ENCODE peak calls at places on chromosomes 2 and 18, in eight cellular contexts. One of them, this sample, is unnamed.

GRCh38 chr2:3107567-3107966 is 270.1 kb downstream of the EIPR1 start:
- DNase-seq in GM12864: no peak
- DNase-seq in hepatocyte: no peak
- DNase-seq in thyroid gland: no peak
- DNase-seq in A549: no peak
- DNase-seq in Calu3: no peak
- DNase-seq in right lobe of liver: no peak
- DNase-seq in foreskin fibroblast: no peak
- DNase-seq in this sample: no peak

GRCh38 chr2:177921726-177922125 is 150.9 kb downstream of the PDE11A start:
- DNase-seq in foreskin fibroblast: no peak
- DNase-seq in thyroid gland: no peak
- DNase-seq in A549: no peak
- DNase-seq in Calu3: no peak
- DNase-seq in GM12864: no peak
- DNase-seq in hepatocyte: no peak
- DNase-seq in right lobe of liver: no peak
- DNase-seq in this sample: no peak

GRCh38 chr2:96306370-96306769 is 1.0 kb upstream of the SNRNP200 start:
- DNase-seq in thyroid gland: no peak
- DNase-seq in foreskin fibroblast: no peak
- DNase-seq in GM12864: no peak
- DNase-seq in A549: no peak
- DNase-seq in hepatocyte: no peak
- DNase-seq in Calu3: no peak
- DNase-seq in right lobe of liver: no peak
- DNase-seq in this sample: no peak

GRCh38 chr18:41576643-41577042 is 378.4 kb upstream of the PIK3C3 start:
- DNase-seq in GM12864: no peak
- DNase-seq in Calu3: no peak
- DNase-seq in thyroid gland: no peak
- DNase-seq in A549: no peak
- DNase-seq in right lobe of liver: no peak
- DNase-seq in foreskin fibroblast: no peak
- DNase-seq in hepatocyte: no peak
- DNase-seq in this sample: no peak

GRCh38 chr18:58911241-58911640 is 46.6 kb downstream of the ZNF532 start:
- DNase-seq in GM12864: no peak
- DNase-seq in right lobe of liver: no peak
- DNase-seq in hepatocyte: no peak
- DNase-seq in thyroid gland: no peak
- DNase-seq in foreskin fibroblast: peak
- DNase-seq in A549: no peak
- DNase-seq in Calu3: no peak
- DNase-seq in this sample: no peak

GRCh38 chr18:75170022-75170789 is 38.7 kb downstream of the PTGR3 start:
- DNase-seq in foreskin fibroblast: no peak
- DNase-seq in right lobe of liver: no peak
- DNase-seq in hepatocyte: no peak
- DNase-seq in Calu3: no peak
- DNase-seq in A549: no peak
- DNase-seq in GM12864: no peak
- DNase-seq in thyroid gland: no peak
- DNase-seq in this sample: no peak

GRCh38 chr2:172333206-172333605 is 94.2 kb upstream of the ITGA6 start:
- DNase-seq in right lobe of liver: no peak
- DNase-seq in thyroid gland: peak
- DNase-seq in hepatocyte: no peak
- DNase-seq in foreskin fibroblast: no peak
- DNase-seq in Calu3: no peak
- DNase-seq in A549: no peak
- DNase-seq in GM12864: no peak
- DNase-seq in this sample: no peak

GRCh38 chr2:31937741-31938140 is 73.1 kb downstream of the MEMO1 start:
- DNase-seq in hepatocyte: no peak
- DNase-seq in foreskin fibroblast: no peak
- DNase-seq in right lobe of liver: no peak
- DNase-seq in GM12864: no peak
- DNase-seq in Calu3: no peak
- DNase-seq in thyroid gland: no peak
- DNase-seq in A549: no peak
- DNase-seq in this sample: no peak

GRCh38 chr2:9235388-9236344 is 29.1 kb downstream of the ASAP2 start:
- DNase-seq in A549: no peak
- DNase-seq in foreskin fibroblast: peak
- DNase-seq in right lobe of liver: no peak
- DNase-seq in thyroid gland: no peak
- DNase-seq in Calu3: peak
- DNase-seq in GM12864: no peak
- DNase-seq in hepatocyte: peak
- DNase-seq in this sample: no peak

GRCh38 chr2:40450066-40450841 is 1.6 kb downstream of the SLC8A1 start:
- DNase-seq in hepatocyte: no peak
- DNase-seq in thyroid gland: no peak
- DNase-seq in A549: no peak
- DNase-seq in right lobe of liver: no peak
- DNase-seq in Calu3: no peak
- DNase-seq in GM12864: no peak
- DNase-seq in foreskin fibroblast: no peak
- DNase-seq in this sample: no peak

GRCh38 chr2:240892925-240893324 is 3.0 kb downstream of the MAB21L4 start:
- DNase-seq in foreskin fibroblast: no peak
- DNase-seq in Calu3: no peak
- DNase-seq in thyroid gland: no peak
- DNase-seq in right lobe of liver: peak
- DNase-seq in GM12864: no peak
- DNase-seq in hepatocyte: no peak
- DNase-seq in A549: no peak
- DNase-seq in this sample: no peak

GRCh38 chr18:79458131-79458838 is 62.6 kb downstream of the NFATC1 start:
- DNase-seq in GM12864: no peak
- DNase-seq in Calu3: peak
- DNase-seq in right lobe of liver: no peak
- DNase-seq in hepatocyte: peak
- DNase-seq in thyroid gland: peak
- DNase-seq in foreskin fibroblast: no peak
- DNase-seq in A549: peak
- DNase-seq in this sample: no peak

GRCh38 chr2:73091164-73091563 is 19.7 kb upstream of the SFXN5 start:
- DNase-seq in foreskin fibroblast: no peak
- DNase-seq in thyroid gland: no peak
- DNase-seq in GM12864: no peak
- DNase-seq in right lobe of liver: no peak
- DNase-seq in hepatocyte: peak
- DNase-seq in Calu3: no peak
- DNase-seq in A549: no peak
- DNase-seq in this sample: no peak

GRCh38 chr2:39334529-39334928 is 90.8 kb upstream of the CDKL4 start:
- DNase-seq in hepatocyte: no peak
- DNase-seq in Calu3: no peak
- DNase-seq in GM12864: no peak
- DNase-seq in A549: no peak
- DNase-seq in foreskin fibroblast: no peak
- DNase-seq in thyroid gland: no peak
- DNase-seq in right lobe of liver: no peak
- DNase-seq in this sample: no peak

GRCh38 chr2:192148620-192149321 is 46.0 kb downstream of the TMEFF2 start:
- DNase-seq in right lobe of liver: no peak
- DNase-seq in GM12864: no peak
- DNase-seq in hepatocyte: no peak
- DNase-seq in A549: no peak
- DNase-seq in foreskin fibroblast: no peak
- DNase-seq in thyroid gland: peak
- DNase-seq in Calu3: no peak
- DNase-seq in this sample: no peak
- TF ChIP-seq CTCF in right lobe of liver: peak
- TF ChIP-seq CTCF in GM12864: no peak
- TF ChIP-seq CTCF in hepatocyte: no peak
- TF ChIP-seq CTCF in A549: no peak
- TF ChIP-seq CTCF in foreskin fibroblast: no peak
- TF ChIP-seq CTCF in thyroid gland: peak
- TF ChIP-seq CTCF in Calu3: no peak
- TF ChIP-seq CTCF in this sample: no peak

DNA sequence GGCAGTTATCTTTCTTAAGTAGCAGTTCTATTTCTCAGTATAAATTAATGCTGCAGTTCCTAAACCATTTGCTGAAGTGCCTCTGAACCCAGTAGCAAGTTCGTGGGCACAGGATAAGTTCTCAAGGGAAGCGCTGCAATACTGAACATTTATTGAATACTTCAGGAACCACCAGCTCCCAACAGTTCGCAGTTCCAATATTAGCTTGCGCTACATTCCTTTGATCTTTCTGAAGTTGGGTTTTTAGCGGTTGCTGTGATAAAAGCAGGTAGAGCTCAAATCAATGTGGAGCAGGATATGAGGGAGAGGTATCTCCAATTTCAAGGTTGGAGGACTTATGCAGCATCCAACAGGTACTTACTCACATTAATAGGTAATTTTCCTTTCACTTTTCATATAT is 33.7 kb downstream of the PDCL3 start:
- DNase-seq in right lobe of liver: no peak
- DNase-seq in Calu3: no peak
- DNase-seq in A549: no peak
- DNase-seq in GM12864: no peak
- DNase-seq in hepatocyte: no peak
- DNase-seq in thyroid gland: no peak
- DNase-seq in foreskin fibroblast: no peak
- DNase-seq in this sample: no peak
- TF ChIP-seq CTCF in right lobe of liver: no peak
- TF ChIP-seq CTCF in Calu3: no peak
- TF ChIP-seq CTCF in A549: no peak
- TF ChIP-seq CTCF in GM12864: no peak
- TF ChIP-seq CTCF in hepatocyte: no peak
- TF ChIP-seq CTCF in thyroid gland: no peak
- TF ChIP-seq CTCF in foreskin fibroblast: no peak
- TF ChIP-seq CTCF in this sample: no peak

GRCh38 chr2:47051562-47051961 is 103.5 kb downstream of the STPG4 start:
- DNase-seq in GM12864: no peak
- DNase-seq in Calu3: no peak
- DNase-seq in A549: no peak
- DNase-seq in foreskin fibroblast: no peak
- DNase-seq in thyroid gland: no peak
- DNase-seq in right lobe of liver: no peak
- DNase-seq in hepatocyte: no peak
- DNase-seq in this sample: no peak

GRCh38 chr2:47050021-47050760 is 104.9 kb downstream of the STPG4 start:
- DNase-seq in right lobe of liver: no peak
- DNase-seq in hepatocyte: no peak
- DNase-seq in Calu3: no peak
- DNase-seq in GM12864: no peak
- DNase-seq in A549: no peak
- DNase-seq in thyroid gland: no peak
- DNase-seq in foreskin fibroblast: no peak
- DNase-seq in this sample: no peak

GRCh38 chr2:47048801-47049480 is 106.2 kb downstream of the STPG4 start:
- DNase-seq in thyroid gland: no peak
- DNase-seq in right lobe of liver: no peak
- DNase-seq in GM12864: no peak
- DNase-seq in foreskin fibroblast: no peak
- DNase-seq in Calu3: no peak
- DNase-seq in A549: no peak
- DNase-seq in hepatocyte: no peak
- DNase-seq in this sample: no peak

GRCh38 chr2:47049502-47049901 is 105.6 kb downstream of the STPG4 start:
- DNase-seq in Calu3: no peak
- DNase-seq in A549: no peak
- DNase-seq in thyroid gland: no peak
- DNase-seq in foreskin fibroblast: no peak
- DNase-seq in GM12864: no peak
- DNase-seq in right lobe of liver: no peak
- DNase-seq in hepatocyte: no peak
- DNase-seq in this sample: no peak

GRCh38 chr2:47050762-47051161 is 104.3 kb downstream of the STPG4 start:
- DNase-seq in right lobe of liver: no peak
- DNase-seq in foreskin fibroblast: no peak
- DNase-seq in GM12864: no peak
- DNase-seq in thyroid gland: no peak
- DNase-seq in A549: no peak
- DNase-seq in hepatocyte: no peak
- DNase-seq in Calu3: no peak
- DNase-seq in this sample: no peak
- TF ChIP-seq CTCF in right lobe of liver: no peak
- TF ChIP-seq CTCF in foreskin fibroblast: no peak
- TF ChIP-seq CTCF in GM12864: no peak
- TF ChIP-seq CTCF in thyroid gland: no peak
- TF ChIP-seq CTCF in A549: no peak
- TF ChIP-seq CTCF in hepatocyte: no peak
- TF ChIP-seq CTCF in Calu3: no peak
- TF ChIP-seq CTCF in this sample: no peak

DNA sequence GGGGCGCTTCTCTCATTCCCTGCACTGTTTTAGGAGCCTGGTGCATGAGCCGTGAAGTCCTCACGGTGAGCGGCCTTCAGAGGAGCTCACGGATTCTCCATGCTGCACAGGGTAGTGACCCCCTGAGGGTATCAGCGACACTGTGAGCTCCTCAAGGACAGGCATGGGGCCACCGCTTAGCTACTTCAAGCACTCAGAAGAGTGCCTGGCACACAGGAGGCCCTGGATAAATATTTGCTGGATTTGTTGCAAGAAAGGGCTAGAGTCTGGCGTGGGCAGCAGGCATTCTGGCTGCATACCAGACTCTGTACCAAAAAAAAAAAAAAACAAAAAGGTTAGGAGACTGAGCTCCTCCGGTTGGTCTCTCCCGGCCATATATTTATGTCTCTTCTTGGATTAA is 5.7 kb upstream of the MBP start:
- DNase-seq in A549: no peak
- DNase-seq in GM12864: no peak
- DNase-seq in Calu3: no peak
- DNase-seq in thyroid gland: peak
- DNase-seq in right lobe of liver: no peak
- DNase-seq in hepatocyte: no peak
- DNase-seq in foreskin fibroblast: no peak
- DNase-seq in this sample: no peak
- TF ChIP-seq CTCF in A549: no peak
- TF ChIP-seq CTCF in GM12864: no peak
- TF ChIP-seq CTCF in Calu3: no peak
- TF ChIP-seq CTCF in thyroid gland: no peak
- TF ChIP-seq CTCF in right lobe of liver: no peak
- TF ChIP-seq CTCF in hepatocyte: no peak
- TF ChIP-seq CTCF in foreskin fibroblast: no peak
- TF ChIP-seq CTCF in this sample: no peak

GRCh38 chr2:53202063-53202462 is 565.5 kb upstream of the CHAC2 start:
- DNase-seq in GM12864: no peak
- DNase-seq in Calu3: peak
- DNase-seq in hepatocyte: peak
- DNase-seq in thyroid gland: peak
- DNase-seq in foreskin fibroblast: peak
- DNase-seq in A549: no peak
- DNase-seq in right lobe of liver: no peak
- DNase-seq in this sample: no peak

GRCh38 chr2:53200072-53200471 is 567.5 kb upstream of the CHAC2 start:
- DNase-seq in GM12864: no peak
- DNase-seq in thyroid gland: no peak
- DNase-seq in Calu3: no peak
- DNase-seq in foreskin fibroblast: no peak
- DNase-seq in hepatocyte: no peak
- DNase-seq in A549: no peak
- DNase-seq in right lobe of liver: no peak
- DNase-seq in this sample: no peak
- TF ChIP-seq CTCF in GM12864: no peak
- TF ChIP-seq CTCF in thyroid gland: no peak
- TF ChIP-seq CTCF in Calu3: no peak
- TF ChIP-seq CTCF in foreskin fibroblast: no peak
- TF ChIP-seq CTCF in hepatocyte: no peak
- TF ChIP-seq CTCF in A549: no peak
- TF ChIP-seq CTCF in right lobe of liver: no peak
- TF ChIP-seq CTCF in this sample: no peak

GRCh38 chr18:52288403-52289004 is 51.5 kb upstream of the DCC start:
- DNase-seq in right lobe of liver: peak
- DNase-seq in foreskin fibroblast: peak
- DNase-seq in A549: no peak
- DNase-seq in hepatocyte: peak
- DNase-seq in GM12864: peak
- DNase-seq in thyroid gland: no peak
- DNase-seq in Calu3: peak
- DNase-seq in this sample: peak
- TF ChIP-seq CTCF in right lobe of liver: peak
- TF ChIP-seq CTCF in foreskin fibroblast: no peak
- TF ChIP-seq CTCF in A549: peak
- TF ChIP-seq CTCF in hepatocyte: peak
- TF ChIP-seq CTCF in GM12864: peak
- TF ChIP-seq CTCF in thyroid gland: peak
- TF ChIP-seq CTCF in Calu3: peak
- TF ChIP-seq CTCF in this sample: peak

This sample was measured in GM12865.